ENCODE peak calls at places on chromosome 11, in six cellular contexts. One of them, this sample, is unnamed.

GRCh38 chr11:31240340-31240904 is 129.1 kb downstream of the DCDC1 start:
- DNase-seq in neural crest cell: peak
- DNase-seq in GM12865: peak
- DNase-seq in H9: peak
- DNase-seq in fibroblast of pulmonary artery: peak
- DNase-seq in CD4-positive, alpha-beta T cell: peak
- DNase-seq in this sample: peak

GRCh38 chr11:44730775-44731174 is 4.0 kb downstream of the TSPAN18 start:
- DNase-seq in neural crest cell: no peak
- DNase-seq in GM12865: no peak
- DNase-seq in H9: no peak
- DNase-seq in fibroblast of pulmonary artery: no peak
- DNase-seq in CD4-positive, alpha-beta T cell: no peak
- DNase-seq in this sample: no peak

GRCh38 chr11:58576792-58577440 is 1.3 kb upstream of the LPXN start:
- DNase-seq in neural crest cell: no peak
- DNase-seq in GM12865: peak
- DNase-seq in H9: no peak
- DNase-seq in fibroblast of pulmonary artery: peak
- DNase-seq in CD4-positive, alpha-beta T cell: no peak
- DNase-seq in this sample: no peak

GRCh38 chr11:102807921-102808320 is 10.0 kb upstream of the MMP1 start:
- DNase-seq in neural crest cell: peak
- DNase-seq in GM12865: peak
- DNase-seq in H9: peak
- DNase-seq in fibroblast of pulmonary artery: no peak
- DNase-seq in CD4-positive, alpha-beta T cell: no peak
- DNase-seq in this sample: peak

GRCh38 chr11:125977333-125977732 is 31.5 kb downstream of the VSIG10L2 start:
- DNase-seq in neural crest cell: no peak
- DNase-seq in GM12865: no peak
- DNase-seq in H9: no peak
- DNase-seq in fibroblast of pulmonary artery: no peak
- DNase-seq in CD4-positive, alpha-beta T cell: no peak
- DNase-seq in this sample: no peak

GRCh38 chr11:10823152-10823579 is 14.4 kb upstream of the EIF4G2 start:
- DNase-seq in neural crest cell: no peak
- DNase-seq in GM12865: no peak
- DNase-seq in H9: no peak
- DNase-seq in fibroblast of pulmonary artery: no peak
- DNase-seq in CD4-positive, alpha-beta T cell: no peak
- DNase-seq in this sample: no peak

GRCh38 chr11:13494051-13494450 is 1.7 kb downstream of the PTH start:
- DNase-seq in neural crest cell: no peak
- DNase-seq in GM12865: no peak
- DNase-seq in H9: no peak
- DNase-seq in fibroblast of pulmonary artery: no peak
- DNase-seq in CD4-positive, alpha-beta T cell: no peak
- DNase-seq in this sample: no peak

GRCh38 chr11:93737904-93738612 is 3.2 kb downstream of the TAF1D start:
- DNase-seq in neural crest cell: no peak
- DNase-seq in GM12865: peak
- DNase-seq in H9: no peak
- DNase-seq in fibroblast of pulmonary artery: no peak
- DNase-seq in CD4-positive, alpha-beta T cell: no peak
- DNase-seq in this sample: no peak

GRCh38 chr11:19498986-19499669 is 213.5 kb upstream of the NAV2 start:
- DNase-seq in neural crest cell: no peak
- DNase-seq in GM12865: no peak
- DNase-seq in H9: no peak
- DNase-seq in fibroblast of pulmonary artery: peak
- DNase-seq in CD4-positive, alpha-beta T cell: no peak
- DNase-seq in this sample: no peak

GRCh38 chr11:110988731-110989130 is 256.8 kb upstream of the POU2AF2 start:
- DNase-seq in neural crest cell: no peak
- DNase-seq in GM12865: no peak
- DNase-seq in H9: no peak
- DNase-seq in fibroblast of pulmonary artery: no peak
- DNase-seq in CD4-positive, alpha-beta T cell: no peak
- DNase-seq in this sample: no peak

GRCh38 chr11:60710482-60710881 is 11.1 kb downstream of the MS4A8 start:
- DNase-seq in neural crest cell: no peak
- DNase-seq in GM12865: no peak
- DNase-seq in H9: peak
- DNase-seq in fibroblast of pulmonary artery: no peak
- DNase-seq in CD4-positive, alpha-beta T cell: no peak
- DNase-seq in this sample: peak

GRCh38 chr11:59551651-59552521 is 40.5 kb downstream of the OR4D9 start:
- DNase-seq in neural crest cell: peak
- DNase-seq in GM12865: peak
- DNase-seq in H9: peak
- DNase-seq in fibroblast of pulmonary artery: peak
- DNase-seq in CD4-positive, alpha-beta T cell: no peak
- DNase-seq in this sample: peak

GRCh38 chr11:122673706-122674105 is 18.2 kb downstream of the UBASH3B start:
- DNase-seq in neural crest cell: no peak
- DNase-seq in GM12865: no peak
- DNase-seq in H9: no peak
- DNase-seq in fibroblast of pulmonary artery: peak
- DNase-seq in CD4-positive, alpha-beta T cell: no peak
- DNase-seq in this sample: no peak

GRCh38 chr11:64990222-64990918 is 6.4 kb downstream of the BATF2 start:
- DNase-seq in neural crest cell: peak
- DNase-seq in GM12865: peak
- DNase-seq in H9: no peak
- DNase-seq in fibroblast of pulmonary artery: peak
- DNase-seq in CD4-positive, alpha-beta T cell: no peak
- DNase-seq in this sample: peak

GRCh38 chr11:10394229-10395100 is 60.6 kb upstream of the AMPD3 start:
- DNase-seq in neural crest cell: no peak
- DNase-seq in GM12865: no peak
- DNase-seq in H9: no peak
- DNase-seq in fibroblast of pulmonary artery: no peak
- DNase-seq in CD4-positive, alpha-beta T cell: no peak
- DNase-seq in this sample: no peak

GRCh38 chr11:1487851-1488574 is 1.4 kb upstream of the MOB2 start:
- DNase-seq in neural crest cell: no peak
- DNase-seq in GM12865: peak
- DNase-seq in H9: no peak
- DNase-seq in fibroblast of pulmonary artery: no peak
- DNase-seq in CD4-positive, alpha-beta T cell: no peak
- DNase-seq in this sample: no peak

GRCh38 chr11:8867856-8868705 is 42.9 kb upstream of the AKIP1 start:
- DNase-seq in neural crest cell: no peak
- DNase-seq in GM12865: no peak
- DNase-seq in H9: no peak
- DNase-seq in fibroblast of pulmonary artery: peak
- DNase-seq in CD4-positive, alpha-beta T cell: no peak
- DNase-seq in this sample: no peak

GRCh38 chr11:38302564-38302963 is 1704.5 kb upstream of the RAG2 start:
- DNase-seq in neural crest cell: no peak
- DNase-seq in GM12865: no peak
- DNase-seq in H9: no peak
- DNase-seq in fibroblast of pulmonary artery: no peak
- DNase-seq in CD4-positive, alpha-beta T cell: no peak
- DNase-seq in this sample: no peak

GRCh38 chr11:12008790-12009616 is 577 bp upstream of the DKK3 start:
- DNase-seq in neural crest cell: peak
- DNase-seq in GM12865: no peak
- DNase-seq in H9: peak
- DNase-seq in fibroblast of pulmonary artery: peak
- DNase-seq in CD4-positive, alpha-beta T cell: no peak
- DNase-seq in this sample: peak

GRCh38 chr11:112113539-112114457 is 27.1 kb downstream of the SDHD start:
- DNase-seq in neural crest cell: no peak
- DNase-seq in GM12865: peak
- DNase-seq in H9: no peak
- DNase-seq in fibroblast of pulmonary artery: peak
- DNase-seq in CD4-positive, alpha-beta T cell: no peak
- DNase-seq in this sample: no peak

GRCh38 chr11:63614136-63614664 is at the start of gene PLAAT3:
- DNase-seq in neural crest cell: peak
- DNase-seq in GM12865: peak
- DNase-seq in H9: peak
- DNase-seq in fibroblast of pulmonary artery: peak
- DNase-seq in CD4-positive, alpha-beta T cell: peak
- DNase-seq in this sample: peak

GRCh38 chr11:96948066-96948465 is 558.3 kb downstream of the JRKL start:
- DNase-seq in neural crest cell: no peak
- DNase-seq in GM12865: no peak
- DNase-seq in H9: no peak
- DNase-seq in fibroblast of pulmonary artery: no peak
- DNase-seq in CD4-positive, alpha-beta T cell: no peak
- DNase-seq in this sample: no peak

GRCh38 chr11:89405629-89406028 is 85.5 kb downstream of the NOX4 start:
- DNase-seq in neural crest cell: no peak
- DNase-seq in GM12865: no peak
- DNase-seq in H9: no peak
- DNase-seq in fibroblast of pulmonary artery: peak
- DNase-seq in CD4-positive, alpha-beta T cell: no peak
- DNase-seq in this sample: no peak

GRCh38 chr11:92480519-92480918 is 255.9 kb downstream of the FAT3 start:
- DNase-seq in neural crest cell: no peak
- DNase-seq in GM12865: no peak
- DNase-seq in H9: no peak
- DNase-seq in fibroblast of pulmonary artery: peak
- DNase-seq in CD4-positive, alpha-beta T cell: no peak
- DNase-seq in this sample: no peak

GRCh38 chr11:103241574-103241973 is 132.3 kb downstream of the DYNC2H1 start:
- DNase-seq in neural crest cell: no peak
- DNase-seq in GM12865: no peak
- DNase-seq in H9: no peak
- DNase-seq in fibroblast of pulmonary artery: no peak
- DNase-seq in CD4-positive, alpha-beta T cell: no peak
- DNase-seq in this sample: no peak

DNA sequence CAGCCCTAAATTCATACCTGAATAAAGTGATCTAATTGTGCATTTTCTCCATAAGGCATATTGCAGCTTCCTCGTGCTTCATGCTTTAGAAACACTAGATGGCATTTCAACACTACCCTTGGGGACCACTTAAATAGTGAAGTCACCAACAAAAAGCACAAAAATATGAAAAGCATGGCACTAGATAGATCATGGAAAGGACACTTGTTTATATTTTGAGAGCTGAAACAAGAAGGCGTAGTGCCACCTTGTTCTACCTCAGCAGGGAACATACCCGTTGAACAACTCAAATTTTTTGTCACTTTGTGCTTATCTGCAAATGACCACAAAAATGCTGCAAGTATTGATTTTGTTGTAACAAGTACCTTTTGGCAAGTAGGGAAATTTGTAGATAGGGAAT is 8.6 kb downstream of the TBCEL start:
- DNase-seq in neural crest cell: no peak
- DNase-seq in GM12865: peak
- DNase-seq in H9: no peak
- DNase-seq in fibroblast of pulmonary artery: no peak
- DNase-seq in CD4-positive, alpha-beta T cell: no peak
- DNase-seq in this sample: no peak
- TF ChIP-seq CTCF in neural crest cell: no peak
- TF ChIP-seq CTCF in GM12865: no peak
- TF ChIP-seq CTCF in H9: no peak
- TF ChIP-seq CTCF in fibroblast of pulmonary artery: no peak
- TF ChIP-seq CTCF in CD4-positive, alpha-beta T cell: no peak
- TF ChIP-seq CTCF in this sample: no peak

GRCh38 chr11:66495401-66495844 is 15.0 kb upstream of the BBS1 start:
- DNase-seq in neural crest cell: no peak
- DNase-seq in GM12865: no peak
- DNase-seq in H9: peak
- DNase-seq in fibroblast of pulmonary artery: no peak
- DNase-seq in CD4-positive, alpha-beta T cell: no peak
- DNase-seq in this sample: no peak
- TF ChIP-seq CTCF in neural crest cell: peak
- TF ChIP-seq CTCF in GM12865: peak
- TF ChIP-seq CTCF in H9: peak
- TF ChIP-seq CTCF in fibroblast of pulmonary artery: peak
- TF ChIP-seq CTCF in CD4-positive, alpha-beta T cell: no peak
- TF ChIP-seq CTCF in this sample: peak

GRCh38 chr11:73402834-73403185 is 26.6 kb downstream of the RELT start:
- DNase-seq in neural crest cell: no peak
- DNase-seq in GM12865: peak
- DNase-seq in H9: no peak
- DNase-seq in fibroblast of pulmonary artery: peak
- DNase-seq in CD4-positive, alpha-beta T cell: no peak
- DNase-seq in this sample: no peak
- TF ChIP-seq CTCF in neural crest cell: peak
- TF ChIP-seq CTCF in GM12865: peak
- TF ChIP-seq CTCF in H9: peak
- TF ChIP-seq CTCF in fibroblast of pulmonary artery: peak
- TF ChIP-seq CTCF in CD4-positive, alpha-beta T cell: peak
- TF ChIP-seq CTCF in this sample: no peak

GRCh38 chr11:46678741-46679130 is 21.7 kb downstream of the ARHGAP1 start:
- DNase-seq in neural crest cell: no peak
- DNase-seq in GM12865: no peak
- DNase-seq in H9: no peak
- DNase-seq in fibroblast of pulmonary artery: no peak
- DNase-seq in CD4-positive, alpha-beta T cell: no peak
- DNase-seq in this sample: no peak

GRCh38 chr11:46679252-46680163 is 20.9 kb downstream of the ARHGAP1 start:
- DNase-seq in neural crest cell: no peak
- DNase-seq in GM12865: no peak
- DNase-seq in H9: no peak
- DNase-seq in fibroblast of pulmonary artery: no peak
- DNase-seq in CD4-positive, alpha-beta T cell: no peak
- DNase-seq in this sample: no peak

GRCh38 chr11:46676436-46677158 is 23.8 kb downstream of the ARHGAP1 start:
- DNase-seq in neural crest cell: no peak
- DNase-seq in GM12865: no peak
- DNase-seq in H9: no peak
- DNase-seq in fibroblast of pulmonary artery: no peak
- DNase-seq in CD4-positive, alpha-beta T cell: no peak
- DNase-seq in this sample: peak

GRCh38 chr11:46677169-46677568 is 23.2 kb downstream of the ARHGAP1 start:
- DNase-seq in neural crest cell: no peak
- DNase-seq in GM12865: no peak
- DNase-seq in H9: no peak
- DNase-seq in fibroblast of pulmonary artery: no peak
- DNase-seq in CD4-positive, alpha-beta T cell: no peak
- DNase-seq in this sample: no peak

DNA sequence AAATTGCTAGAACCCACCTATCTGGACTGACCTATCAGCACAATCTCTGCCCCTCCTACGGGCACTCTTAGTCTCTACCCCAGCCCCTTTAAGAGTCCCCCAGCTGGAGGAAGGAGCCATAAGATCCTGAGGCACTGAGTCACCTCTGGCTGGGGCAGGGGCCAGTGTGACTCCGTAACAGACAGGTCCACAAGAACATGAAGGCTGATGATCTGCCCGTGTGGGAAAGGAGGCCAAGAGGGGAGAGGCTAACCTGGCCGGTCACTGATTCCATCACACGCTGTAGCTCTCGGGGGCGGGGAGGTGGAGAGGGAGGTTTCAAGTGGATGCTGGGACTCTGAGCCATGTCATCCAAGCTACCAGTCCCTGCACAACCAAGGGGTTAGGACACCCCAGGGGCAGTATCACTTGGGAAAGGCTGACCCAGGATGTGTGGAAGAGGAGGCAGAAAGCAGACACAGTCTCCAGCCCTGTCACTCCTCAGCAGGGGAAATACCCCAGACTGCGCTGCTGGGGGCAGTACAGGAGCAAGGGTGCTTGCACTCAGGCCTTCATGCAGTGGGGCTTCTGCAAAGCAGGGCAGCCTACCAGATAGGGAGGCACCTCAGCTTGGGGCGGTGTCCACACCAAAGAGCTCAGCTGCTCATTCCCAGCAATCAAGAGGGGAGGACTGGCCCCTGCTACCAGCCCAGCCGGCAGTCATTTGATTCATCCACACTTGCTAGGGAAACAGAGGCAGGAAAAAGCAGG is 22.3 kb downstream of the ARHGAP1 start:
- DNase-seq in neural crest cell: no peak
- DNase-seq in GM12865: no peak
- DNase-seq in H9: no peak
- DNase-seq in fibroblast of pulmonary artery: no peak
- DNase-seq in CD4-positive, alpha-beta T cell: no peak
- DNase-seq in this sample: no peak
- TF ChIP-seq CTCF in neural crest cell: no peak
- TF ChIP-seq CTCF in GM12865: no peak
- TF ChIP-seq CTCF in H9: peak
- TF ChIP-seq CTCF in fibroblast of pulmonary artery: no peak
- TF ChIP-seq CTCF in CD4-positive, alpha-beta T cell: no peak
- TF ChIP-seq CTCF in this sample: no peak

This sample was measured in endothelial cell.